ENCODE peak calls at places on chromosomes 5 and 9, in four cellular contexts. A is uterus; L is GM12865; Y is activated CD8-positive, alpha-beta memory T cell treated with anti-CD3 and anti-CD28 coated beads for 4 hours. N is an unnamed sample.
A peak's percentile ranks its signal among the peaks of the same experiment; 100 is the strongest.

GRCh38 chr5:88824892-88825781 is 57.8 kb downstream of the MEF2C start:
- DNase-seq in A (no peak), L (no peak), Y (no peak), N (no peak)

GRCh38 chr5:74631088-74631960 is 9.2 kb downstream of the ENC1 start:
- DNase-seq in A (no peak), L (peak; percentile 92), Y (no peak), N (peak; percentile 84)

GRCh38 chr9:8762676-8763075 is 963.1 kb upstream of the DMAC1 start:
- DNase-seq in A (no peak), L (no peak), Y (no peak), N (no peak)

GRCh38 chr5:126499742-126500396 is 76.7 kb downstream of the GRAMD2B start:
- DNase-seq in A (no peak), L (peak; percentile 70), Y (no peak), N (no peak)

GRCh38 chr5:109713453-109713852 is 23.7 kb downstream of the MAN2A1 start:
- DNase-seq in A (no peak), L (no peak), Y (no peak), N (no peak)

GRCh38 chr9:104589611-104590010 is 9.6 kb downstream of the OR13C5 start:
- DNase-seq in A (no peak), L (no peak), Y (no peak), N (no peak)

GRCh38 chr9:110099236-110099741 is 108.7 kb downstream of the C9orf152 start:
- DNase-seq in A (peak; percentile 38), L (no peak), Y (no peak), N (no peak)

GRCh38 chr5:97553829-97554452 is 370.9 kb upstream of the RIOK2 start:
- DNase-seq in A (no peak), L (no peak), Y (no peak), N (no peak)

GRCh38 chr9:130128782-130129424 is 43.3 kb upstream of the NCS1 start:
- DNase-seq in A (no peak), L (peak; percentile 79), Y (peak; percentile 54), N (no peak)

GRCh38 chr5:140181002-140181483 is 6.1 kb downstream of the CYSTM1 start:
- DNase-seq in A (no peak), L (no peak), Y (no peak), N (no peak)

GRCh38 chr9:38182321-38182720 is 113.3 kb upstream of the SHB start:
- DNase-seq in A (no peak), L (peak; percentile 78), Y (no peak), N (no peak)